ENCODE peak calls at places on chromosome 14, in five cellular contexts. W, D, V, I and J are unnamed samples.

GRCh38 chr14:23433457-23433856 is 2.0 kb downstream of the MYH7 start:
- DNase-seq in I (no peak), D (no peak), W (no peak), V (no peak), J (no peak)

GRCh38 chr14:95421741-95422140 is 94.7 kb downstream of the SYNE3 start:
- DNase-seq in W (peak), V (no peak), D (no peak), I (no peak), J (no peak)

GRCh38 chr14:96502621-96503251 is 554 bp downstream of the PAPOLA start:
- DNase-seq in I (no peak), W (peak), V (no peak), D (peak), J (no peak)

GRCh38 chr14:69625299-69626131 is 14.1 kb downstream of the SUSD6 start:
- DNase-seq in V (no peak), I (peak), W (peak), D (peak), J (peak)

GRCh38 chr14:66043921-66044320 is 442.2 kb upstream of the CCDC196 start:
- DNase-seq in I (no peak), D (no peak), V (no peak), W (no peak), J (no peak)

GRCh38 chr14:69500736-69501135 is 16.2 kb downstream of the PLEKHD1 start:
- DNase-seq in I (no peak), W (no peak), V (no peak), D (no peak), J (no peak)

GRCh38 chr14:104802120-104802912 is 1.4 kb downstream of the ZBTB42 start:
- DNase-seq in V (no peak), D (no peak), I (no peak), W (no peak), J (no peak)

GRCh38 chr14:22887990-22888378 is 5.0 kb downstream of the REM2 start:
- DNase-seq in D (no peak), I (peak), W (no peak), V (no peak), J (no peak)

GRCh38 chr14:90700928-90701776 is 115.1 kb downstream of the TTC7B start:
- DNase-seq in V (no peak), D (no peak), W (no peak), I (no peak), J (no peak)

GRCh38 chr14:95173518-95173917 is 16.2 kb upstream of the DICER1 start:
- DNase-seq in V (no peak), D (no peak), W (no peak), I (no peak), J (no peak)

GRCh38 chr14:74979029-74979428 is 23.6 kb upstream of the PGF start:
- DNase-seq in D (no peak), V (no peak), I (no peak), W (no peak), J (no peak)

GRCh38 chr14:50410016-50410530 is 13.4 kb upstream of the CDKL1 start:
- DNase-seq in D (no peak), I (no peak), V (no peak), W (no peak), J (no peak)

GRCh38 chr14:65258391-65258790 is 154.1 kb upstream of the FUT8 start:
- DNase-seq in D (no peak), I (no peak), W (no peak), V (no peak), J (no peak)

GRCh38 chr14:67987596-67987995 is 168.0 kb downstream of the RAD51B start:
- DNase-seq in W (no peak), D (no peak), I (no peak), V (peak), J (no peak)

GRCh38 chr14:81453166-81453766 is 53.1 kb upstream of the STON2 start:
- DNase-seq in V (no peak), W (peak), D (peak), I (no peak), J (peak)

GRCh38 chr14:32697114-32697513 is 241.6 kb upstream of the NPAS3 start:
- DNase-seq in I (no peak), W (no peak), D (no peak), V (no peak), J (no peak)

GRCh38 chr14:74933925-74934435 is 10.9 kb upstream of the RPS6KL1 start:
- DNase-seq in I (no peak), V (no peak), W (no peak), D (no peak), J (no peak)

GRCh38 chr14:92341791-92342190 is 18.8 kb downstream of the SLC24A4 start:
- DNase-seq in V (no peak), D (no peak), W (no peak), I (no peak), J (no peak)

GRCh38 chr14:26963696-26964095 is 365.9 kb upstream of the NOVA1 start:
- DNase-seq in W (no peak), D (no peak), I (no peak), V (no peak), J (no peak)

GRCh38 chr14:101084436-101084826 is 180.9 kb upstream of the RTL1 start:
- DNase-seq in W (peak), V (no peak), D (no peak), I (no peak), J (no peak)

GRCh38 chr14:61461808-61462275 is 140.5 kb downstream of the PRKCH start:
- DNase-seq in D (no peak), I (no peak), W (no peak), V (peak), J (no peak)

GRCh38 chr14:82070040-82070439 is 536.4 kb upstream of the SEL1L start:
- DNase-seq in W (no peak), I (no peak), D (no peak), V (no peak), J (no peak)

GRCh38 chr14:96792581-96792980 is 4.6 kb upstream of the VRK1 start:
- DNase-seq in I (no peak), W (no peak), D (no peak), V (no peak), J (no peak)

GRCh38 chr14:55645148-55645547 is 65.1 kb downstream of the KTN1 start:
- DNase-seq in D (no peak), W (no peak), V (no peak), I (no peak), J (no peak)

GRCh38 chr14:92040431-92041040 is 677 bp upstream of the TRIP11 start:
- DNase-seq in D (peak), V (peak), I (no peak), W (no peak), J (no peak)

DNA sequence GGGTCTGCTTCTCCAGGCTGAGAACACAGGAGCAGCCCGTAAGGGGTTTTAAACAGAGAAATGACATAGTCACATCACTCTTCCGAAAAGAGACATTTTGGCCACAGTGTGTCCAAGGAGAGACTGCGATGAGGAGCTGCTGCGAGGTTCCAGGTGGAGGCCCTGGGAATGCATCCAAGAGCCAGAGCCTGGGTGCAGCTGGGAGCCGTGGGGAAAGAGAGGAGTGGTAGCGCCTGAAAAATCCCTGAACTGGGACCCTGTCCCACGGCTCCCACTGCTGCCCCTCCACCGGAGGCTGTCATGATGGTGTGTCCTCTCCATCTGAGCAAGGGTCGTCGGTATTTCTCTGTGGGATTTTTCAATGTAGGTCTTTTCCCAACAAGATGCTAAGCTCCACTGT is 146.9 kb downstream of the BCL11B start:
- DNase-seq in D (no peak), W (no peak), I (no peak), V (no peak), J (peak)
- TF ChIP-seq CTCF in D (no peak), W (no peak), I (no peak), V (no peak), J (no peak)

GRCh38 chr14:37924622-37925021 is 283.1 kb upstream of the SSTR1 start:
- DNase-seq in D (no peak), W (no peak), I (no peak), V (no peak), J (no peak)
- H3K4me3 ChIP-seq in D (no peak), W (no peak), I (no peak), V (no peak), J (no peak)

GRCh38 chr14:72104011-72104613 is 171.9 kb downstream of the RGS6 start:
- DNase-seq in W (no peak), V (no peak), I (peak), D (peak), J (no peak)
- TF ChIP-seq CTCF in W (no peak), V (peak), I (peak), D (peak), J (no peak)

GRCh38 chr14:89325959-89326358 is 91.1 kb downstream of the FOXN3 start:
- DNase-seq in W (no peak), I (no peak), D (no peak), V (no peak), J (no peak)

GRCh38 chr14:89332031-89332430 is 85.0 kb downstream of the FOXN3 start:
- DNase-seq in W (no peak), D (no peak), I (no peak), V (no peak), J (no peak)

GRCh38 chr14:89331398-89331797 is 85.6 kb downstream of the FOXN3 start:
- DNase-seq in W (no peak), V (no peak), D (no peak), I (peak), J (no peak)

GRCh38 chr14:89327771-89328212 is 89.2 kb downstream of the FOXN3 start:
- DNase-seq in I (no peak), W (no peak), V (no peak), D (no peak), J (no peak)

DNA sequence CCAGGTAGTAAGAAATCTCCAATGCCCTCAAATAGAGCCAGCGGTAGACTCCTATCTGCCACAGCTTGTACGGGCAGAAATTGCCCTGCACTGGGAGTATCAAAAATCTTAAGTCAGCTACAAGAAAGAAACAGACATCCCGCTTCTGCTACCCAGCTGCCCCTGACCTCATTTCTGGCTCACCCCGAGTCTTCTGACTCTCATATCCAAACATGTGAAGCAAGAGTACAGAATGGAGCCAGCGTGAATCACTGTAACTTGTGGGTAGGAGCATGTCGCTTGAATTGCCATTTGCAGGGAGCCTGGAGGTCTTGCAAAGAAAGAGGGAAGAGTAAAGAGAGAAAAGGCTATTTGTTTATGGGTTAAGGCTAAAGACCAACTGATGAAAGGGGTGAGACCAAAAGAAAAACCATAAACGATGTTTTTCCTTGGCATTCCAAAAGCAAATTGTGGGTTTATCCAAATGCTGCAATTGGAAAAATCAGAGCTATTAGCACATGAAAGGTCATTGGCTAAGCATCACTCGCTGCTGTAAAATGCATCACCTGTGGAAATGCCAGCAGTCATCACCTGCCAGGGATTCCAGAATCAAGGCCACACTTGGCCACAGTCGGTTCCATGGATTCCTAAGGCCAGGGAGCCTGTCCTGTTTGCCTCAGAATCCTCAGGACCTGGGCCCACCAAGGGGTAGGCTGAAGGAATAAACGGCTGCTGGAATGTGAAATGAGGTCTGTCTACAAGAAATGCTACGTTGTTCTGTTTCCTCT is 86.6 kb downstream of the FOXN3 start:
- DNase-seq in V (peak), D (peak), W (peak), I (no peak), J (no peak)
- H3K4me3 ChIP-seq in V (peak), D (no peak), W (no peak), I (no peak), J (no peak)

GRCh38 chr14:103158688-103159087 is 35.4 kb downstream of the TNFAIP2 start:
- DNase-seq in I (no peak), W (no peak), V (no peak), D (no peak), J (no peak)

GRCh38 chr14:103160321-103161053 is 37.2 kb downstream of the TNFAIP2 start:
- DNase-seq in D (no peak), I (no peak), W (no peak), V (no peak), J (no peak)

GRCh38 chr14:103163199-103163598 is 39.9 kb downstream of the TNFAIP2 start:
- DNase-seq in D (no peak), V (no peak), I (no peak), W (peak), J (no peak)

GRCh38 chr14:103164006-103164405 is 40.7 kb downstream of the TNFAIP2 start:
- DNase-seq in W (no peak), D (no peak), I (no peak), V (no peak), J (no peak)

GRCh38 chr14:103161054-103161397 is 37.8 kb downstream of the TNFAIP2 start:
- DNase-seq in W (no peak), D (no peak), I (no peak), V (no peak), J (no peak)
- TF ChIP-seq CTCF in W (no peak), D (no peak), I (no peak), V (no peak), J (no peak)

DNA sequence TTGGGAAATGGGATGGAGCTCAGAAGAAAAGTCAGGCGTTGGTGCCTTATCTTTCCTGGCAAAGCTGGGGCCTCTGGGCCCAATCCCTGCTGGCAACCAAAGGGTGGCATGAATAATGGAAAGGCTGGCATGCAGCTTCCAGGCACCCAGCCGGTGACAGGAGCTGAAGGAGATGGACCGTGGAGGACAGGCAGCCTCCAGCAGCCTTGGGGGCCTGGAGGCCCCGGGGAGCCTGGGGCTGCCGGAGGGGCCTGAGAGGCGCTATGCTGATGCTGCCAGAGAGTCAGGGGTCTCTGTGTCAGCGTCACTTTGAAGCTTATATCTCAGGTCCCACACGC is 38.2 kb upstream of the EML1 start:
- DNase-seq in I (no peak), W (no peak), D (no peak), V (no peak), J (no peak)
- H3K4me3 ChIP-seq in I (no peak), W (no peak), D (no peak), V (no peak), J (no peak)